ENCODE peak calls at places on chromosomes 4 and X, in ten cellular contexts. One of them, this sample, is unnamed.
A peak's percentile ranks its signal among the peaks of the same experiment; 100 is the strongest.

GRCh38 chrX:17824980-17825379 is 36.1 kb downstream of the RAI2 start:
- DNase-seq in IMR-90: no peak
- DNase-seq in HCT116: no peak
- DNase-seq in K562: no peak
- DNase-seq in astrocyte: no peak
- DNase-seq in OCI-LY7: no peak
- DNase-seq in neural progenitor cell: no peak
- DNase-seq in H9: no peak
- DNase-seq in PC-3: no peak
- DNase-seq in fibroblast of lung: no peak
- DNase-seq in this sample: no peak

GRCh38 chr4:21688596-21689265 is 259.8 kb downstream of the KCNIP4 start:
- DNase-seq in IMR-90: no peak
- DNase-seq in HCT116: no peak
- DNase-seq in K562: no peak
- DNase-seq in astrocyte: no peak
- DNase-seq in OCI-LY7: no peak
- DNase-seq in neural progenitor cell: peak; percentile 4
- DNase-seq in H9: no peak
- DNase-seq in PC-3: no peak
- DNase-seq in fibroblast of lung: no peak
- DNase-seq in this sample: no peak

GRCh38 chr4:129570326-129570725 is 474.4 kb downstream of the C4orf33 start:
- DNase-seq in IMR-90: no peak
- DNase-seq in HCT116: no peak
- DNase-seq in K562: no peak
- DNase-seq in astrocyte: no peak
- DNase-seq in OCI-LY7: no peak
- DNase-seq in neural progenitor cell: no peak
- DNase-seq in H9: no peak
- DNase-seq in PC-3: no peak
- DNase-seq in fibroblast of lung: no peak
- DNase-seq in this sample: no peak

GRCh38 chrX:107714196-107714811 is 61.3 kb downstream of the TSC22D3 start:
- DNase-seq in IMR-90: no peak
- DNase-seq in HCT116: no peak
- DNase-seq in K562: no peak
- DNase-seq in astrocyte: no peak
- DNase-seq in OCI-LY7: no peak
- DNase-seq in neural progenitor cell: no peak
- DNase-seq in H9: no peak
- DNase-seq in PC-3: no peak
- DNase-seq in fibroblast of lung: no peak
- DNase-seq in this sample: no peak

GRCh38 chr4:97866821-97867556 is 276.3 kb downstream of the STPG2 start:
- DNase-seq in IMR-90: no peak
- DNase-seq in HCT116: no peak
- DNase-seq in K562: no peak
- DNase-seq in astrocyte: no peak
- DNase-seq in OCI-LY7: no peak
- DNase-seq in neural progenitor cell: no peak
- DNase-seq in H9: no peak
- DNase-seq in PC-3: no peak
- DNase-seq in fibroblast of lung: no peak
- DNase-seq in this sample: no peak

GRCh38 chr4:111854494-111855087 is 290.7 kb upstream of the FAM241A start:
- DNase-seq in IMR-90: peak; percentile 30
- DNase-seq in HCT116: peak; percentile 39
- DNase-seq in K562: peak; percentile 21
- DNase-seq in astrocyte: peak; percentile 3
- DNase-seq in OCI-LY7: peak; percentile 18
- DNase-seq in neural progenitor cell: peak; percentile 29
- DNase-seq in H9: no peak
- DNase-seq in PC-3: peak; percentile 49
- DNase-seq in fibroblast of lung: peak; percentile 19
- DNase-seq in this sample: no peak

GRCh38 chr4:40648742-40649281 is 19.1 kb upstream of the RBM47 start:
- DNase-seq in IMR-90: no peak
- DNase-seq in HCT116: no peak
- DNase-seq in K562: no peak
- DNase-seq in astrocyte: no peak
- DNase-seq in OCI-LY7: no peak
- DNase-seq in neural progenitor cell: no peak
- DNase-seq in H9: no peak
- DNase-seq in PC-3: no peak
- DNase-seq in fibroblast of lung: no peak
- DNase-seq in this sample: no peak

GRCh38 chr4:182560358-182560757 is 317.2 kb downstream of the TENM3 start:
- DNase-seq in IMR-90: peak; percentile 76
- DNase-seq in HCT116: no peak
- DNase-seq in K562: no peak
- DNase-seq in astrocyte: peak; percentile 65
- DNase-seq in OCI-LY7: no peak
- DNase-seq in neural progenitor cell: peak; percentile 94
- DNase-seq in H9: peak; percentile 88
- DNase-seq in PC-3: no peak
- DNase-seq in fibroblast of lung: peak; percentile 77
- DNase-seq in this sample: no peak

GRCh38 chr4:139042981-139043460 is 27.4 kb downstream of the NOCT start:
- DNase-seq in IMR-90: peak; percentile 32
- DNase-seq in HCT116: no peak
- DNase-seq in K562: no peak
- DNase-seq in astrocyte: no peak
- DNase-seq in OCI-LY7: no peak
- DNase-seq in neural progenitor cell: peak; percentile 31
- DNase-seq in H9: no peak
- DNase-seq in PC-3: no peak
- DNase-seq in fibroblast of lung: no peak
- DNase-seq in this sample: no peak

GRCh38 chrX:14902536-14902935 is 29.3 kb downstream of the MOSPD2 start:
- DNase-seq in IMR-90: no peak
- DNase-seq in HCT116: no peak
- DNase-seq in K562: no peak
- DNase-seq in astrocyte: no peak
- DNase-seq in OCI-LY7: no peak
- DNase-seq in neural progenitor cell: peak; percentile 15
- DNase-seq in H9: no peak
- DNase-seq in PC-3: no peak
- DNase-seq in fibroblast of lung: no peak
- DNase-seq in this sample: no peak

GRCh38 chr4:86099348-86099747 is 260.5 kb downstream of the MAPK10 start:
- DNase-seq in IMR-90: no peak
- DNase-seq in HCT116: no peak
- DNase-seq in K562: peak; percentile 22
- DNase-seq in astrocyte: no peak
- DNase-seq in OCI-LY7: no peak
- DNase-seq in neural progenitor cell: no peak
- DNase-seq in H9: peak; percentile 40
- DNase-seq in PC-3: no peak
- DNase-seq in fibroblast of lung: no peak
- DNase-seq in this sample: no peak

GRCh38 chr4:86096373-86096772 is 263.5 kb downstream of the MAPK10 start:
- DNase-seq in IMR-90: no peak
- DNase-seq in HCT116: no peak
- DNase-seq in K562: no peak
- DNase-seq in astrocyte: no peak
- DNase-seq in OCI-LY7: no peak
- DNase-seq in neural progenitor cell: no peak
- DNase-seq in H9: no peak
- DNase-seq in PC-3: no peak
- DNase-seq in fibroblast of lung: no peak
- DNase-seq in this sample: no peak

GRCh38 chr4:86101841-86102240 is 258.0 kb downstream of the MAPK10 start:
- DNase-seq in IMR-90: no peak
- DNase-seq in HCT116: no peak
- DNase-seq in K562: no peak
- DNase-seq in astrocyte: no peak
- DNase-seq in OCI-LY7: no peak
- DNase-seq in neural progenitor cell: no peak
- DNase-seq in H9: no peak
- DNase-seq in PC-3: no peak
- DNase-seq in fibroblast of lung: no peak
- DNase-seq in this sample: no peak

DNA sequence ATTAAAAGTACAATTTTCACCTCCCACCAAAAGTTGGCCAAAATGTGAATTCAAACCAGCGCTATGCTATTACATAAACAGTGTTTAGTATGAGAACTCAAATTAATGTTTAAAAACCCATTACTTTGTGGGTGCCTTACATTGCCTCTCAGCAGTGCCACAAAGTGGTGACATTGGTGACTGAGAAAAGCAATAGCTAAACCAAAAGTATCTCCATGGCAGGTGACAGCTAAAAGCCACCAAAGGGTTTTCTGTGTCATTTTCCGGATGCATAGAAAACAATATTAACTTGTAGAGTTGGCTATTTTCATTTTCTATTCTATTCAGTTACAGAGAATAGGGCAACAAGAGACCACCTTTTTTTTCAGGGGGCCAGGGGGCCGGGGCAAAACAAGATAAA is 261.2 kb downstream of the MAPK10 start:
- DNase-seq in IMR-90: no peak
- DNase-seq in HCT116: no peak
- DNase-seq in K562: no peak
- DNase-seq in astrocyte: no peak
- DNase-seq in OCI-LY7: no peak
- DNase-seq in neural progenitor cell: no peak
- DNase-seq in H9: no peak
- DNase-seq in PC-3: no peak
- DNase-seq in fibroblast of lung: no peak
- DNase-seq in this sample: no peak
- H3K4me2 ChIP-seq in IMR-90: no peak overlapping the region
- H3K4me2 ChIP-seq in HCT116: no peak overlapping the region
- H3K4me2 ChIP-seq in K562: no peak overlapping the region
- H3K4me2 ChIP-seq in astrocyte: no peak overlapping the region
- H3K4me2 ChIP-seq in OCI-LY7: no peak overlapping the region
- H3K4me2 ChIP-seq in neural progenitor cell: no peak overlapping the region
- H3K4me2 ChIP-seq in H9: no peak overlapping the region
- H3K4me2 ChIP-seq in PC-3: no peak overlapping the region
- H3K4me2 ChIP-seq in fibroblast of lung: no peak overlapping the region
- H3K4me2 ChIP-seq in this sample: no peak overlapping the region

DNA sequence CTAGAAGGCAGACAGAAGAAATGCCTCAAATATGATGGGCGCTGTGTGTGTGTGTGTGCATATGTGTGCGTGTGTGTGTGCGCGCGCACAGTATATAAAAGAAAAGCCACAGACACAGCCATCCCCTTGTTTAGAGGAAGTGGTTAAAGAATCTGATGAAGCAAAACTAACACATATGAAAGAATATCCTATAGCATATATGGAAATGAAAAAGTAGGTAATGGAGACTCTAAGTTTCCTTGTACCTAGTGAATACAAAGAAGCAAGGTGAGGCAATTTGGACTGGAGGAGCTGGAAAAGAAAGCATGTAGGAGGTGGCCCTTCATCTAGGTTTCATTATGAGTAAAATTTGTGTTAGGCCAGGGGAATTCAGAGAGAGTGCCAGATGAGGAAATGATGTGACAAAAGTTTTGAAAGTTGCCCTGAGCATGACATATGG is 58.6 kb upstream of the MCF2 start:
- DNase-seq in IMR-90: no peak
- DNase-seq in HCT116: no peak
- DNase-seq in K562: no peak
- DNase-seq in astrocyte: no peak
- DNase-seq in OCI-LY7: no peak
- DNase-seq in neural progenitor cell: no peak
- DNase-seq in H9: no peak
- DNase-seq in PC-3: no peak
- DNase-seq in fibroblast of lung: no peak
- DNase-seq in this sample: no peak
- TF ChIP-seq CTCF in IMR-90: no peak
- TF ChIP-seq CTCF in HCT116: no peak
- TF ChIP-seq CTCF in K562: no peak
- TF ChIP-seq CTCF in astrocyte: no peak
- TF ChIP-seq CTCF in OCI-LY7: no peak
- TF ChIP-seq CTCF in neural progenitor cell: no peak
- TF ChIP-seq CTCF in H9: no peak
- TF ChIP-seq CTCF in PC-3: no peak
- TF ChIP-seq CTCF in fibroblast of lung: no peak
- TF ChIP-seq CTCF in this sample: no peak

DNA sequence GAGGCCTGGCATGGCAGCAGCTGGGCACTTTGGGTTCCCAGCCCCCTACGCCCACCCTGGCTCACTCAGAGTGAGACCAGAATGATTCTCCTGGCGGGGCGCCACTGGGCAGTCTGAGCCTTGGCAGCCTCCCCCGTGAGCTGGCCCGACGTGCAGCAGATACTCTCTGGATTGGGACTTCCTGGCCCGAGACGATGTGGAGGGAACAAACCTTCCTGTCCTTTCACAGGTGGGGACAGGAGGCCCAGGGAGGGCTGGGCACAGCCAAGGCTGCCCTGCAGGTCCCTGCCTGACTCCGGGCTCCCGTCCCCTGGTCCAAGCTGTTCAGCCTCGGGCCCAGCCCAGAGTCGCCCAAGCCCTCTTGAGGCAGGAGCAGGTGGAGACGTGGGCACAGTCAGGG is 17.9 kb upstream of the ADD1 start:
- DNase-seq in IMR-90: no peak
- DNase-seq in HCT116: no peak
- DNase-seq in K562: no peak
- DNase-seq in astrocyte: no peak
- DNase-seq in OCI-LY7: no peak
- DNase-seq in neural progenitor cell: no peak
- DNase-seq in H9: no peak
- DNase-seq in PC-3: no peak
- DNase-seq in fibroblast of lung: no peak
- DNase-seq in this sample: no peak
- H3K4me2 ChIP-seq in IMR-90: no peak overlapping the region
- H3K4me2 ChIP-seq in HCT116: no peak overlapping the region
- H3K4me2 ChIP-seq in K562: no peak overlapping the region
- H3K4me2 ChIP-seq in astrocyte: no peak overlapping the region
- H3K4me2 ChIP-seq in OCI-LY7: no peak overlapping the region
- H3K4me2 ChIP-seq in neural progenitor cell: no peak overlapping the region
- H3K4me2 ChIP-seq in H9: no peak overlapping the region
- H3K4me2 ChIP-seq in PC-3: no peak overlapping the region
- H3K4me2 ChIP-seq in fibroblast of lung: no peak overlapping the region
- H3K4me2 ChIP-seq in this sample: no peak overlapping the region

GRCh38 chr4:14744346-14744745 is 257.9 kb upstream of the CPEB2 start:
- DNase-seq in IMR-90: no peak
- DNase-seq in HCT116: no peak
- DNase-seq in K562: no peak
- DNase-seq in astrocyte: no peak
- DNase-seq in OCI-LY7: no peak
- DNase-seq in neural progenitor cell: no peak
- DNase-seq in H9: peak; percentile 37
- DNase-seq in PC-3: no peak
- DNase-seq in fibroblast of lung: no peak
- DNase-seq in this sample: no peak

GRCh38 chr4:14752341-14753046 is 249.8 kb upstream of the CPEB2 start:
- DNase-seq in IMR-90: no peak
- DNase-seq in HCT116: no peak
- DNase-seq in K562: no peak
- DNase-seq in astrocyte: no peak
- DNase-seq in OCI-LY7: no peak
- DNase-seq in neural progenitor cell: no peak
- DNase-seq in H9: no peak
- DNase-seq in PC-3: no peak
- DNase-seq in fibroblast of lung: no peak
- DNase-seq in this sample: no peak

DNA sequence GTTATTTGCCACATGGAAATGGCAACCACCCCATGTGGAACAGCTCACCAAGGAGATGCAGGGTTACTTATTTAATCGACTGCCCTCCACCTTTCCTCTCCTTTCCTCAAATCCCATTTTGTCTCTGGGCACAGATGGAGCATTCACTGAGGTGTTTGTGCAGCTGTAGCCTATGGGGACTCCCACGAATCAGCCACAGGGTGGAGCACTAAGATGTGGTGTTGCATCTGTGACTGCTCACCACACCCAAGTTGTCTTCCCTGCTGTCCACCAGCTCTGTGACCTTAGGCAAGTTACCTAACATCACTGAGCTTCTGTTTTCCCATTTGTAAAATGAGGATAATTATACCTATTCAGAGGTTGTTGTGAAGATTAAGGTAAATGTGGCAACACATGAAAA is 252.4 kb upstream of the CPEB2 start:
- DNase-seq in IMR-90: no peak
- DNase-seq in HCT116: no peak
- DNase-seq in K562: peak; percentile 8
- DNase-seq in astrocyte: peak; percentile 1
- DNase-seq in OCI-LY7: no peak
- DNase-seq in neural progenitor cell: peak; percentile 35
- DNase-seq in H9: peak; percentile 46
- DNase-seq in PC-3: peak; percentile 60
- DNase-seq in fibroblast of lung: peak; percentile 5
- DNase-seq in this sample: no peak
- TF ChIP-seq CTCF in IMR-90: no peak
- TF ChIP-seq CTCF in HCT116: peak; percentile 19
- TF ChIP-seq CTCF in K562: peak; percentile 30
- TF ChIP-seq CTCF in astrocyte: peak; percentile 13
- TF ChIP-seq CTCF in OCI-LY7: peak; percentile 33
- TF ChIP-seq CTCF in neural progenitor cell: peak; percentile 38
- TF ChIP-seq CTCF in H9: peak; percentile 51
- TF ChIP-seq CTCF in PC-3: peak; percentile 69
- TF ChIP-seq CTCF in fibroblast of lung: peak; percentile 11
- TF ChIP-seq CTCF in this sample: peak; percentile 70